ENCODE peak calls at places on chromosomes 16 and 17, in six cellular contexts. S is osteoblast; V is astrocyte; M is CD8-positive, alpha-beta T cell; F is H9; H is GM12878. B is an unnamed sample.

GRCh38 chr17:48915459-48916282 is 7.5 kb downstream of the UBE2Z start:
- DNase-seq in S (peak; percentile 88), V (peak; percentile 80), M (no peak), F (no peak), H (peak; percentile 74), B (no peak)

GRCh38 chr17:76670708-76671122 is 27.2 kb upstream of the ST6GALNAC1 start:
- DNase-seq in S (no peak), V (no peak), M (no peak), F (no peak), H (no peak), B (no peak)

GRCh38 chr16:86087011-86087453 is 188.1 kb downstream of the IRF8 start:
- DNase-seq in S (no peak), V (no peak), M (no peak), F (no peak), H (no peak), B (no peak)

GRCh38 chr16:57128787-57129389 is 36.5 kb downstream of the CPNE2 start:
- DNase-seq in S (peak; percentile 36), V (no peak), M (peak; percentile 72), F (no peak), H (peak; percentile 28), B (no peak)

GRCh38 chr17:45189002-45189401 is 27.3 kb downstream of the HEXIM2 start:
- DNase-seq in S (no peak), V (no peak), M (no peak), F (no peak), H (no peak), B (no peak)

GRCh38 chr17:40463122-40463550 is 19.9 kb downstream of the IGFBP4 start:
- DNase-seq in S (peak; percentile 55), V (no peak), M (no peak), F (no peak), H (no peak), B (no peak)

GRCh38 chr17:77610518-77610893 is 348.0 kb upstream of the TNRC6C start:
- DNase-seq in S (no peak), V (no peak), M (no peak), F (no peak), H (no peak), B (no peak)

GRCh38 chr17:79932446-79932845 is 93.2 kb upstream of the CBX4 start:
- DNase-seq in S (peak; percentile 79), V (no peak), M (no peak), F (no peak), H (no peak), B (no peak)

GRCh38 chr16:86224126-86224525 is 286.2 kb upstream of the FOXF1 start:
- DNase-seq in S (peak; percentile 19), V (no peak), M (no peak), F (no peak), H (no peak), B (no peak)

GRCh38 chr17:47841488-47842308 is 625 bp upstream of the SCRN2 start:
- DNase-seq in S (peak; percentile 11), V (no peak), M (no peak), F (no peak), H (no peak), B (no peak)
- TF ChIP-seq CTCF in S (peak; percentile 5), V (no peak), M (peak; percentile 54), F (no peak), H (no peak), B (no peak)

GRCh38 chr17:27049104-27049784 is 244.7 kb upstream of the WSB1 start:
- DNase-seq in S (no peak), V (no peak), M (no peak), F (no peak), H (no peak), B (no peak)
- H3K9me3 ChIP-seq in S (no peaks in the 10 kb centered on the region), V (peaks cover 3% of the 10 kb centered on the region), M (no peaks in the 10 kb centered on the region), F (peaks cover 77% of the 10 kb centered on the region), H (no peaks in the 10 kb centered on the region), B (peaks cover under 1% of the 10 kb centered on the region)

DNA sequence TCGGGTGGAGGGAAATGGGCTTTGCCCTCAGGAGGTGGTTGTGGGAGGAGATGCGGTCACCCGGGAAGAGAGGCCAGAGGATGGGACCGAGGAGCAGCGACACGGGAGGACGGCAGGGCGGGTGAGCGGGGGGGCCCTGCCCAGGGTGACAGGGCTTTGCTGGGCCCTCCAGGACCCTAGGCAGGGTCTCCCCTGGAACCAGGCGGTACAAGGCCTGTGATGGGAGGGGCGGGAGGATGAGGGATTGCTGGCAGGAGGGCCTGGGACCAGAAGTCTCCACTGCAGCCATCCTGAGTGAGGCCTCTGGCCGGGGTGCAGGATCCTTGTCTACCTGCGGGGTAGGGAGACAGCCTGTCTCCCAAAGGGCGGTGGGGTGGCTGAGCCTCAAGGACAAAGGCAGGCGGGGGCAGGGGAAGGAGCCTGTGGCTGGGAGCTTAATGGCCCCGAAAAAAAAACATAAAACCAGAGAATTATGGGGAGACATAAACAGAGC is 66.9 kb downstream of the SREBF1 start:
- DNase-seq in S (no peak), V (no peak), M (no peak), F (no peak), H (no peak), B (no peak)
- H3K4me1 ChIP-seq in S (peaks cover 3% of the 10 kb centered on the region), V (peaks cover 28% of the 10 kb centered on the region), M (peaks cover 17% of the 10 kb centered on the region), F (no peaks in the 10 kb centered on the region), H (peaks cover 20% of the 10 kb centered on the region), B (peaks cover 86% of the 10 kb centered on the region)

DNA sequence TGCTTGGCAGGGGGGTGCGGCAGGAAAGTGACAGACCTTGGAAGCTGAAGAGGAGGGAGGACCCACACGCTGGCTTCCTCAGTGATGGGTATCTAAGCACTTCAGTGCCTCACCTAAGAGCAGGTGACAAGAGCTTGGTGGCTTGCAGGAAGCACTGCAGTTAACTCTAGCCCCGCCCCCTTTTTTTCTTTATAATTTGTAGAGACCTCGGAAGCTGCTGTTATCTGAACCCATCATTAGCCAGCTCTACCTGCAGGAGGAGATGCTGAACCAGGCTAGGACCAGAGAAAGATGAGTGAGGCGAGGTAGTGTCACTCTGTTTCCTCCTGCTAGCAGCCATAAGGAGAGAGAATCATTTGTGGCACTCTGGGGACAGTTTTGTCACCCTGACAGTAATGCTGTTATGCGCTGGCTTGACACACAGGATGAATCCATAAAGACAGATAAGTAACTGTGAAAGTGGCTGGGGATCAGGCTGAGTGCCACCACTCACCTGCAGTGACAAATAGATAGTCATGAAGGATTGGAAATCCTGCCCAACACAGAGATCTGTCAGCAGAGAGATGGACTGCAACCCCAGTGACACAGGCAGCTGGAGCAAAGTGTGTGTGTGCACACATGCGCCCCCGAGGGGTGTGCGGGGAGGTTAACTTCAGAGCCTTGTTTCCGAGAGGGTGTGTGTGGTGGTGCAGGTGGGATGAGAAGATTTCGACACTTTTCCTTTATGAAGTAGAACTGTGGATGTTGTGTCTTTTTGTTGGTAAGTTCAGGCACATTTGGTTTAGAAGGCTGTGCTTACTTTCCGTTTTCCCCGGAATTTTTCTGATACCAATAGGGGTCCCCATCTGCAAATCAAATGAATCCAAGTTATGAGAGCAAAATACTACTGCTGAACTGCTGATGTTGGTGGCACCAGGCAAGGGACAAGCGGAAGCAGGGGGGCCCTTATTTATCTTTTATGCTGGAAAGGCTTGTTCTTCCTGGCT is 223.9 kb downstream of the IRX3 start:
- DNase-seq in S (no peak), V (no peak), M (no peak), F (peak; percentile 53), H (no peak), B (no peak)
- TF ChIP-seq CTCF in S (peak; percentile 20), V (no peak), M (no peak), F (peak; percentile 36), H (no peak), B (no peak)

GRCh38 chr17:27430882-27431491 is 25.3 kb upstream of the KSR1 start:
- DNase-seq in S (no peak), V (no peak), M (no peak), F (peak; percentile 78), H (no peak), B (peak; percentile 28)
- H3K9me3 ChIP-seq in S (no peaks in the 10 kb centered on the region), V (no peaks in the 10 kb centered on the region), M (no peaks in the 10 kb centered on the region), F (no peaks in the 10 kb centered on the region), H (no peaks in the 10 kb centered on the region), B (peaks cover 6% of the 10 kb centered on the region)

DNA sequence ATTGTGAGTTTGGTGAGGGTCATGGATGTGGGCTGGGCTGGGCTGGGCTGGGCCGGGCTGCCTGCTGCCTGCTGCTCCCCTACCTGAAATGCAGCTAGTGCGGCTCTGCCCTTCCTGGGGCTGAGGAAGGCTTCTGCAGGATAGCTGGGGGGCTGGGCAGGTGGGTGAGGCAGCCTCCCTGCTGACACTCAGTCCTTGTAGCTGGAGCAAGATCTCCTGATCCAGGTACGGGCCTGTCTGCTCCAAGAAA is 4.7 kb downstream of the RPL13 start:
- DNase-seq in S (no peak), V (no peak), M (no peak), F (no peak), H (no peak), B (no peak)
- H3K4me1 ChIP-seq in S (peaks cover 41% of the 10 kb centered on the region), V (peaks cover 44% of the 10 kb centered on the region), M (peaks cover 46% of the 10 kb centered on the region), F (no peaks in the 10 kb centered on the region), H (peaks cover 25% of the 10 kb centered on the region), B (peaks cover 60% of the 10 kb centered on the region)

GRCh38 chr16:17419266-17419665 is 51.5 kb downstream of the XYLT1 start:
- DNase-seq in S (no peak), V (no peak), M (no peak), F (no peak), H (no peak), B (no peak)
- TF ChIP-seq CTCF in S (no peak), V (no peak), M (no peak), F (no peak), H (no peak), B (no peak)

GRCh38 chr17:52653014-52653413 is 494.5 kb upstream of the CA10 start:
- DNase-seq in S (no peak), V (no peak), M (no peak), F (no peak), H (no peak), B (no peak)
- H3K9me3 ChIP-seq in S (no peaks in the 10 kb centered on the region), V (no peaks in the 10 kb centered on the region), M (no peaks in the 10 kb centered on the region), F (no peaks in the 10 kb centered on the region), H (no peaks in the 10 kb centered on the region), B (no peaks in the 10 kb centered on the region)